ENCODE peak calls at places on chromosomes 13 and 19, in nine cellular contexts. I is AG09309, R is dorsolateral prefrontal cortex, B is HFFc6, J is WTC11, G is Panc1, U is type B pancreatic cell, L is endothelial cell of umbilical vein, S is cardiac fibroblast. X is an unnamed sample.
A peak's percentile ranks its signal among the peaks of the same experiment; 100 is the strongest.

GRCh38 chr19:43562698-43563241 is 12.6 kb downstream of the XRCC1 start:
- DNase-seq in L (peak; percentile 53), U (no peak), G (peak; percentile 46), J (no peak), S (peak; percentile 86), B (peak; percentile 78), R (peak; percentile 90), I (peak; percentile 92), X (no peak)

GRCh38 chr13:71624641-71625040 is 242.4 kb downstream of the DACH1 start:
- DNase-seq in R (no peak), U (no peak), J (no peak), B (no peak), G (no peak), L (peak; percentile 48), I (no peak), S (no peak), X (no peak)

GRCh38 chr13:76894401-76895110 is 8.4 kb upstream of the KCTD12 start:
- DNase-seq in R (no peak), U (no peak), S (no peak), G (no peak), J (no peak), B (no peak), I (no peak), L (peak; percentile 11), X (no peak)

GRCh38 chr13:27551563-27551962 is 68.8 kb downstream of the LNX2 start:
- DNase-seq in I (no peak), R (no peak), J (no peak), L (no peak), B (no peak), G (no peak), U (no peak), S (no peak), X (no peak)

GRCh38 chr13:64029343-64030093 is 2613.9 kb upstream of the PCDH20 start:
- DNase-seq in R (no peak), J (peak; percentile 13), S (no peak), B (no peak), L (no peak), I (no peak), G (no peak), U (no peak), X (no peak)

GRCh38 chr19:57512845-57513244 is 13.1 kb downstream of the ZNF773 start:
- DNase-seq in B (no peak), G (no peak), L (no peak), I (no peak), U (no peak), R (no peak), J (no peak), S (peak; percentile 28), X (no peak)

GRCh38 chr19:38769635-38770211 is 3.6 kb downstream of the LGALS7 start:
- DNase-seq in I (no peak), R (peak; percentile 52), U (peak; percentile 78), G (no peak), L (peak; percentile 70), S (peak; percentile 83), J (peak; percentile 92), B (peak; percentile 23), X (peak; percentile 90)

GRCh38 chr19:4916292-4917082 is 7.2 kb downstream of the UHRF1 start:
- DNase-seq in J (no peak), I (no peak), S (no peak), R (no peak), B (no peak), U (no peak), G (no peak), L (peak; percentile 19), X (no peak)

GRCh38 chr19:4123615-4124568 is at the start of gene MAP2K2:
- DNase-seq in L (peak; percentile 89), G (no peak), B (peak; percentile 82), U (peak; percentile 97), I (peak; percentile 31), R (peak; percentile 95), J (peak; percentile 96), S (peak; percentile 93), X (peak; percentile 95)

GRCh38 chr13:113083402-113084061 is 22.1 kb upstream of the F7 start:
- DNase-seq in G (peak; percentile 7), S (peak; percentile 56), L (no peak), I (no peak), B (no peak), J (no peak), R (peak; percentile 85), U (no peak), X (no peak)

GRCh38 chr13:100620792-100621191 is 32.2 kb upstream of the GGACT start:
- DNase-seq in J (no peak), G (no peak), I (no peak), R (no peak), U (no peak), S (no peak), L (no peak), B (no peak), X (no peak)

GRCh38 chr13:46975173-46975572 is 78.3 kb upstream of the HTR2A start:
- DNase-seq in B (no peak), L (no peak), G (no peak), U (no peak), J (no peak), S (no peak), R (no peak), I (no peak), X (no peak)

GRCh38 chr13:99225078-99225477 is 24.4 kb downstream of the UBAC2 start:
- DNase-seq in G (no peak), B (no peak), U (no peak), L (no peak), R (no peak), S (no peak), I (no peak), J (no peak), X (no peak)

GRCh38 chr19:38538793-38539528 is 78.8 kb downstream of the MAP4K1 start:
- DNase-seq in I (no peak), S (no peak), R (no peak), L (no peak), B (no peak), J (no peak), U (no peak), G (no peak), X (no peak)

GRCh38 chr19:5572556-5573286 is 5.0 kb upstream of the TINCR start:
- DNase-seq in S (no peak), J (no peak), L (no peak), B (no peak), R (no peak), U (no peak), G (no peak), I (no peak), X (no peak)

GRCh38 chr19:11555246-11555645 is 3.8 kb downstream of the ELOF1 start:
- DNase-seq in S (no peak), J (no peak), G (no peak), I (no peak), B (no peak), R (no peak), L (no peak), U (no peak), X (no peak)

GRCh38 chr19:7346488-7346971 is 2.2 kb upstream of the ARHGEF18 start:
- DNase-seq in I (no peak), G (no peak), B (no peak), L (no peak), R (no peak), U (no peak), J (no peak), S (no peak), X (no peak)

GRCh38 chr19:32223595-32224370 is 121.6 kb upstream of the ZNF507 start:
- DNase-seq in U (no peak), I (no peak), G (no peak), L (no peak), R (no peak), J (peak; percentile 24), B (no peak), S (no peak), X (no peak)

GRCh38 chr19:41537789-41538188 is 38.2 kb upstream of the CEACAM21 start:
- DNase-seq in R (no peak), L (peak; percentile 43), G (no peak), S (peak; percentile 70), J (peak; percentile 41), U (no peak), B (peak; percentile 4), I (no peak), X (no peak)
- TF ChIP-seq CTCF in R (peak; percentile 21), L (peak; percentile 46), G (peak; percentile 71), S (peak; percentile 72), J (peak; percentile 59), U (peak; percentile 53), B (peak; percentile 87), I (peak; percentile 52), X (no peak)

GRCh38 chr19:13506550-13506878 is 235 bp upstream of the CACNA1A start:
- DNase-seq in U (no peak), B (no peak), J (peak; percentile 35), S (peak; percentile 29), L (no peak), R (peak; percentile 47), I (peak; percentile 5), G (no peak), X (no peak)
- TF ChIP-seq CTCF in U (no peak), B (peak; percentile 39), J (no peak), S (no peak), L (no peak), R (peak; percentile 10), I (peak; percentile 11), G (no peak), X (no peak)

GRCh38 chr19:13087295-13087694 is 15.4 kb downstream of the LYL1 start:
- DNase-seq in G (no peak), L (no peak), B (no peak), S (no peak), J (no peak), R (no peak), I (no peak), U (no peak), X (no peak)

GRCh38 chr19:13089857-13090507 is 12.7 kb downstream of the LYL1 start:
- DNase-seq in I (no peak), U (no peak), L (no peak), S (no peak), B (no peak), J (no peak), G (no peak), R (no peak), X (no peak)

GRCh38 chr19:13087795-13088537 is 14.7 kb downstream of the LYL1 start:
- DNase-seq in G (no peak), U (no peak), L (no peak), S (no peak), R (no peak), J (no peak), I (no peak), B (no peak), X (no peak)

GRCh38 chr19:13090511-13091231 is 12.0 kb downstream of the LYL1 start:
- DNase-seq in L (no peak), S (no peak), U (no peak), I (no peak), G (no peak), R (no peak), B (no peak), J (no peak), X (no peak)

GRCh38 chr19:13089139-13089856 is 13.4 kb downstream of the LYL1 start:
- DNase-seq in B (no peak), I (no peak), J (peak; percentile 76), U (no peak), L (no peak), G (no peak), S (no peak), R (no peak), X (no peak)
- TF ChIP-seq CTCF in B (peak; percentile 70), I (peak; percentile 41), J (peak; percentile 49), U (peak; percentile 63), L (peak; percentile 40), G (no peak), S (peak; percentile 43), R (peak; percentile 14), X (no peak)

DNA sequence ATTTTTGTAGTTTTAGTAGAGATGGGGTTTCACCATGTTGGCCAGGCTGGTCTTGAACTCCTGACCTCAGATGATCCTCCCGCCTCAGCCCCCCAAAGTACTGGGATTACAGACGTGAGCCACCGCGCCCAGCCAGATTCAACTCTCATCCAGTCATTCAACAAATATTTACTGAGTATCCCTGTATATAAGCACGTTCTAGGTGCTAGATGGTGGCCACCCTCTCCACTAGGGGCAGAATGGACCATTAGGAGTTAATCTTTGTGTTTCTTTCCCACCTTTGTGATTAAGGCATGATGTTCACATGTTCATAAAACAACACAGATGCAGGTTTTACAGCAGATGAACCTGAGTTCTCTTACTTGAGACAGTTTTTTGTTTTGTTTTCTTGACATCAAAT is 7.3 kb downstream of the SHKBP1 start:
- DNase-seq in S (peak; percentile 36), J (no peak), L (no peak), B (no peak), I (no peak), G (no peak), R (no peak), U (no peak), X (no peak)
- TF ChIP-seq CTCF in S (peak; percentile 24), J (no peak), L (peak; percentile 16), B (peak; percentile 67), I (no peak), G (no peak), R (no peak), U (peak; percentile 63), X (no peak)

X was measured in coronary artery.